ENCODE peak calls at places on chromosomes 7 and 10, in nine cellular contexts. M is CD8-positive, alpha-beta memory T cell; P is CD8-positive, alpha-beta T cell; H is iPS DF 6.9; U is SJSA1; I is fibroblast of lung; Y is A549; J is HCT116; W is WERI-Rb-1. E is an unnamed sample. For H3K9me3, the result is how much of the 10 kb centered on the place peaks cover.

GRCh38 chr10:110305767-110306451 is 1.2 kb upstream of the SMNDC1 start:
- DNase-seq in Y (peak), I (peak), W (peak), P (peak), J (peak), M (peak), U (peak), H (peak), E (no peak)

GRCh38 chr10:122421054-122421625 is 33.3 kb upstream of the ARMS2 start:
- DNase-seq in Y (no peak), H (no peak), U (no peak), W (no peak), I (no peak), P (no peak), M (no peak), J (no peak), E (no peak)

GRCh38 chr10:67788028-67788886 is 49.7 kb downstream of the DNAJC12 start:
- DNase-seq in Y (peak), H (peak), U (peak), I (peak), J (peak), P (peak), M (peak), W (peak), E (peak)

GRCh38 chr10:91908358-91909177 is 718 bp downstream of the FGFBP3 start:
- DNase-seq in Y (peak), P (peak), H (no peak), U (peak), M (peak), I (peak), J (peak), W (peak), E (peak)

GRCh38 chr10:80416401-80417098 is 8.2 kb downstream of the PRXL2A start:
- DNase-seq in I (peak), H (no peak), M (no peak), W (no peak), Y (no peak), J (no peak), P (no peak), U (no peak), E (no peak)

GRCh38 chr7:14368285-14368684 is 378.8 kb upstream of the ETV1 start:
- DNase-seq in U (no peak), J (no peak), W (no peak), P (no peak), I (no peak), M (no peak), Y (no peak), H (no peak), E (no peak)

GRCh38 chr10:60189861-60190475 is 199.7 kb downstream of the ANK3 start:
- DNase-seq in P (no peak), I (no peak), J (no peak), Y (no peak), W (no peak), U (no peak), H (no peak), M (no peak), E (no peak)

GRCh38 chr7:144830811-144831210 is 5.0 kb downstream of the TPK1 start:
- DNase-seq in M (no peak), I (peak), W (no peak), P (no peak), U (no peak), J (no peak), Y (no peak), H (no peak), E (no peak)

GRCh38 chr7:142412551-142413193 is 154.8 kb upstream of the PRSS58 start:
- DNase-seq in P (no peak), Y (peak), U (peak), H (peak), M (no peak), I (peak), J (peak), W (peak), E (no peak)

GRCh38 chr10:70786799-70787415 is 1.7 kb upstream of the TBATA start:
- DNase-seq in U (no peak), I (peak), H (no peak), P (no peak), M (no peak), W (no peak), J (no peak), Y (no peak), E (no peak)

GRCh38 chr10:5071411-5072198 is 22.6 kb upstream of the AKR1C3 start:
- DNase-seq in P (no peak), J (no peak), I (peak), U (peak), M (no peak), H (no peak), Y (peak), W (no peak), E (peak)

GRCh38 chr7:18860226-18860625 is 257.2 kb downstream of the TWIST1 start:
- DNase-seq in U (no peak), Y (no peak), P (no peak), I (peak), W (no peak), J (no peak), H (no peak), M (no peak), E (no peak)
- H3K4me3 ChIP-seq in U (no peak), Y (no peak), P (no peak), I (no peak), W (no peak), J (no peak), H (no peak), M (no peak), E (no peak)

GRCh38 chr10:128474571-128474970 is 348.3 kb upstream of the MKI67 start:
- DNase-seq in I (no peak), Y (no peak), J (no peak), W (no peak), H (no peak), P (no peak), M (no peak), U (no peak), E (no peak)

GRCh38 chr10:128471151-128471550 is 344.9 kb upstream of the MKI67 start:
- DNase-seq in J (no peak), H (no peak), P (no peak), I (no peak), U (no peak), M (no peak), Y (no peak), W (no peak), E (peak)

GRCh38 chr10:128470302-128470962 is 344.2 kb upstream of the MKI67 start:
- DNase-seq in W (no peak), J (no peak), M (no peak), Y (no peak), H (no peak), I (no peak), U (no peak), P (no peak), E (peak)

GRCh38 chr10:128473396-128473795 is 347.2 kb upstream of the MKI67 start:
- DNase-seq in U (no peak), W (no peak), H (no peak), M (no peak), Y (no peak), P (no peak), J (no peak), I (no peak), E (peak)

GRCh38 chr10:128472196-128472595 is 346.0 kb upstream of the MKI67 start:
- DNase-seq in I (no peak), U (no peak), H (no peak), Y (no peak), P (no peak), W (no peak), J (no peak), M (no peak), E (no peak)
- H3K9me3 ChIP-seq in I (under half), U (under half), H (under half), Y (under half), P (under half), W (under half), J (under half), M (under half), E (under half)

GRCh38 chr7:152761116-152761748 is 1.7 kb downstream of the ACTR3B start:
- DNase-seq in Y (no peak), W (no peak), I (no peak), M (no peak), P (no peak), H (no peak), U (no peak), J (no peak), E (no peak)
- H3K4me3 ChIP-seq in Y (peak), W (no peak), I (no peak), M (no peak), P (no peak), H (peak), U (no peak), J (peak), E (no peak)

DNA sequence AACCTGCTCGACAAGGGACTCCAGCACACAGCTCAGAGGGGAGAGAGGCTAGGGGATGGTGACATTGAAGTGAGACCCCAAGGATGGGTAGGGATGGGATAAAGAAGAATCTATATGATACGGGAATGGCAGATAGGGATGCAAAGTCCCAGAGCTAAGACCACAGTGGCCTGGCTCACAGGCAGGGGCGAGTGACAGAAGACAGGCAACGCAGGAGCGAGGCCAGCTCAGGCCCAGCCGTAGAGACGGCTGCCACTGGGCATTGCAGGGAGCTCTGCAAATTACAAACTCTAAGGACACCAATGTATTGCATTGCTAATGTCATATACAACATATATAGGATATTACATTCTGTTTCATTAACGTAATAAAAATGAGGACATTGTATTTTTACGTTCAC is 131.4 kb downstream of the TCERG1L start:
- DNase-seq in J (no peak), U (no peak), W (no peak), H (no peak), Y (no peak), M (no peak), P (no peak), I (no peak), E (no peak)
- H3K9me3 ChIP-seq in J (under half), U (under half), W (under half), H (under half), Y (under half), M (under half), P (under half), I (under half), E (under half)

DNA sequence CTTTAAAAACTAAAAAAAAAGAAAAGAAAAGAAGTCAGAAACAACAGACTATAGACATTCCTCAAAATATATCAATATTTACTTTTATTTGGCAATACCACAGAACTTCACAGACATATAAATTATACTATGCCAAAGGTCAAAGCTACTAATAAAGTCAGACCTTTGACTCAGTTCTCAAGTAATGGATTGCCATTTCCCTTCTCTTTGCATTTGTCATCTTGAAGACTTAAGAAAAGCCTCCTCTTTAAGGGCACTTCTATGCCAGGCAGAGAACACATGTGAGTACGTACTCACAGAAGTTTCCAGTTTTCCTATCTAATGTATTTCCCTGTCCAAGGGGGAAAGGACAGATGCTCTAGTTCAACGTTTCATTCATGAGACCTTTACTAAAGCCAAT is 37.6 kb downstream of the TNPO3 start:
- DNase-seq in J (no peak), P (no peak), W (no peak), Y (peak), H (no peak), U (no peak), I (no peak), M (no peak), E (no peak)
- H3K4me3 ChIP-seq in J (no peak), P (no peak), W (no peak), Y (no peak), H (no peak), U (no peak), I (no peak), M (no peak), E (no peak)

DNA sequence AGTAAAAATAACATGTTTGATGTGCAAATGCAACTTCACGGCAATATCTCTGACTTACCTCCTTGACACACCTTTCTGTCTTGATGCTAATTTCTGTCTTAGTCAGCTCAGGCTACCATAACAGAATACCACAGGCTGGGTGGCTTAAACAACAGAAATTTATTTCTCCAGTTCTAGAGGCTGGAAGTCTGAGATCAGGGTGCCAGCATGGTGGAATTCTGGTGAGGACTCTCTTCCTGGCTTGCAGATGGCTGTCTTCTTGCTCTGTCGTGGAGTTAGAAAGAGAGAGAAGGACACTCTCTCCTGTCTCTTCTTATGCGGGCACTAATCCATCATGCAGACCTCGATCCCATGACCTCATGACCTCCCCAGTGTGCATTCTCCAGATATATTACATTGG is 134.9 kb downstream of the VTI1A start:
- DNase-seq in Y (no peak), I (no peak), W (no peak), H (no peak), J (no peak), P (no peak), U (no peak), M (no peak), E (no peak)
- H3K9me3 ChIP-seq in Y (under half), I (under half), W (under half), H (under half), J (under half), P (under half), U (under half), M (under half), E (under half)

E was measured in aorta.